ENCODE peak calls at places on chromosomes 3 and 15, in four cellular contexts. W, U, B and F are unnamed samples.

GRCh38 chr3:73601031-73601430 is 23.7 kb downstream of the PDZRN3 start:
- DNase-seq in W (no peak), U (no peak), B (no peak), F (no peak)

GRCh38 chr3:196174652-196175051 is 36.5 kb downstream of the ZDHHC19 start:
- DNase-seq in W (no peak), U (no peak), B (no peak), F (no peak)

GRCh38 chr3:68295457-68295856 is 636.9 kb downstream of the TAFA4 start:
- DNase-seq in W (no peak), U (no peak), B (no peak), F (no peak)

GRCh38 chr3:124832782-124833709 is 54.1 kb downstream of the ITGB5 start:
- DNase-seq in W (no peak), U (no peak), B (no peak), F (no peak)

GRCh38 chr3:9732080-9732752 is 681 bp downstream of the BRPF1 start:
- DNase-seq in W (peak; percentile 69), U (peak; percentile 38), B (peak; percentile 27), F (peak; percentile 24)

GRCh38 chr3:61683409-61684261 is 122.3 kb downstream of the PTPRG start:
- DNase-seq in W (no peak), U (no peak), B (no peak), F (no peak)

GRCh38 chr15:70826634-70827033 is 27.3 kb downstream of the LARP6 start:
- DNase-seq in W (peak; percentile 90), U (no peak), B (peak; percentile 36), F (no peak)

GRCh38 chr15:63381301-63382192 is at the start of gene CA12:
- DNase-seq in W (no peak), U (peak; percentile 70), B (peak; percentile 74), F (peak; percentile 23)

GRCh38 chr15:31840849-31841476 is 189.4 kb upstream of the CHRNA7 start:
- DNase-seq in W (no peak), U (no peak), B (no peak), F (no peak)

GRCh38 chr15:65409284-65409631 is 13.5 kb downstream of the IGDCC4 start:
- DNase-seq in W (no peak), U (no peak), B (no peak), F (no peak)

GRCh38 chr15:78810377-78811123 is 714 bp downstream of the ADAMTS7 start:
- DNase-seq in W (peak; percentile 77), U (peak; percentile 74), B (peak; percentile 27), F (no peak)

GRCh38 chr15:59741274-59741906 is 52.3 kb upstream of the BNIP2 start:
- DNase-seq in W (no peak), U (peak; percentile 55), B (no peak), F (no peak)

GRCh38 chr15:28956491-28956890 is 70.7 kb downstream of the APBA2 start:
- DNase-seq in W (no peak), U (no peak), B (no peak), F (no peak)

GRCh38 chr3:129035360-129036233 is 25.0 kb upstream of the GP9 start:
- DNase-seq in W (no peak), U (no peak), B (no peak), F (no peak)

GRCh38 chr15:25947336-25948080 is 84.4 kb upstream of the ATP10A start:
- DNase-seq in W (no peak), U (peak; percentile 70), B (peak; percentile 13), F (no peak)

GRCh38 chr3:192130534-192131132 is 596.7 kb downstream of the FGF12 start:
- DNase-seq in W (no peak), U (peak; percentile 56), B (peak; percentile 59), F (no peak)

GRCh38 chr3:16841906-16842709 is 42.6 kb upstream of the PLCL2 start:
- DNase-seq in W (peak; percentile 76), U (no peak), B (peak; percentile 61), F (peak; percentile 68)

DNA sequence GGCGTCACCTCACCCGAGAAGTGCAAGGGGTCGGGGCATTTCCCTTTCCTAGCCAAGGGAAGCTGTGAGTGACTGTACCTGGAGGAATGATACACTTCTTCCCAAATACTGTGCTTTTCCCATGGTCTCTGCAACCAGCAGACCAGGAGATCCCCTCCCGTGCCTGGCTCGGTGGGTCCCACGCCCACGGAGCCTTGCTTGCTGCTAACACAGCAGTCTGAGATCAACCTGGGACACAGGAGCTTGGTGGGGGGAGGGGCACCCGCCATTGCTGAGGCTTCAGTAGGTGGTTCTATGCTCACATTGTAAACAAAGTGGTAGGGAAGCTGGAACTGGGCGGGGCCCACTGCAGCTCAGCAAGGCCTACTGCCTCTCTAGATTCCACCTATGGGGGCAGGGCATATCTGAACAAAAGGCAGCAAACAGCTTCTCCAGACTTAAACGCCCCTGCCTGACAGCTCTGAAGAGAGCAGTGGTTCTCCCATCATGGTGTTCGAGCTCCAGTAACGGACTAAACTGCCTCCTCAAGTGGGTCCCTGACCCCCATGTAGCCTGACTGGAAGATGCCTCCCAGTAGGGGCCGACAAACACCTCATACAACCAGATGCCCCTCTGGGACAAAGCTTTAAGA is 31.4 kb upstream of the ABHD5 start:
- DNase-seq in W (no peak), U (no peak), B (no peak), F (no peak)
- H3K4me1 ChIP-seq in W (no peaks in the 10 kb centered on the region), U (no peaks in the 10 kb centered on the region), B (no peaks in the 10 kb centered on the region), F (peaks cover 3% of the 10 kb centered on the region)

DNA sequence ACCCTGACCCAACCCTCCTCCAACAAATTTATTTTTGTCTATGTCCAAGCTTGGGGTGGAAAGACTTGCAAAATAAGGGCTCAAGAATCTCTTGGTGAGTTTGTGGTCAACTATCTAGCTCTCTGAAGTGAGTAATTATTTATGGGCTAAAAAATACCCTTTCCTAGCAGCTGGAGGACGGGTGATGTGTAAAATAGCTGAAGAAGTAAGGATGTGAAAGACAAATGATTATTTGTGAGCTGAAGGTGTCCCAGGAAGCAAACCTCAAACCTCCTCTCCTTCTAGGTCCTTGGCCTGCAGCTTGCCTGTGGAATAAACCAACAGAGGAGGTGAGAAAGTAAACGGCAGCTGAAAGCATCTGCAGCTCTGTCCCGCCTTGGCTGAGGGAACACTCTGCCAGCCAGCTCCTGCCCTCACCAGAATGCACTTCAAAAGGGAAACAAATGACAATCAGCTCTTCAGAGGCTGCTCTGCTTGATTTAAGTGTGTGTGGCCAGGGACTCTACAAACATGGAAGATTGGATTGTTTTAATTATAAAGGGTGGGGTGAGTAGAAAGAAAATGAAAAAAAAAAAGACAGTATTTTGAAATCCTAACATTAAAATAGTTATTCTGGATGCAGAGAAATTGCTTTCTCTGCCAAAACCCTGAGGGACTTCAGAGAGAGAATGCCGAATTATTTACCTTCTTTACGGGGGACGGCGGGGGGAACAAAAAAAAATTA is 60.3 kb downstream of the TM4SF4 start:
- DNase-seq in W (no peak), U (no peak), B (no peak), F (no peak)
- H3K27ac ChIP-seq in W (peak overlapping the region; percentile 82), U (no peak overlapping the region), B (no peak overlapping the region), F (no peak overlapping the region)

DNA sequence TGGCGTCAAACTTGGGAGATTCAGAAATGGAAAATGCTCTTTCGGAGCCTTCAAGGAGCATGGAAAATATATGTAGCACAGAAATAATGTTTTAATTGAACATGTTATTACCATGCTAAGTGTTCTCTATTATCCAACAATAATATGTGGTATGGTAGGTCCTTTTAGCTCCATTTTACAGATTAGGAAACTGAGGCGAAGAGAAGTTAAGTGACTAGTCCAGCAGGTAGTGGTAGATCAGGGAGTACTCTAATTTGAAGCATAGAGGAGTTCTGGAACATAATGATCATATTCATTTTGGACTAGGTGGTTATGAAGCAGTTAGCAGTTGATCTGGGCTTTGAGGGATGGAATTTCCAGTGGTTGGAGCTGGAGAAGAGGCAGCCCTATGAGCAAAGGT is 1.1 kb downstream of the CMC1 start:
- DNase-seq in W (no peak), U (no peak), B (no peak), F (no peak)
- H3K4me1 ChIP-seq in W (peaks cover 5% of the 10 kb centered on the region), U (peaks cover 24% of the 10 kb centered on the region), B (peaks cover 31% of the 10 kb centered on the region), F (peaks cover 43% of the 10 kb centered on the region)

GRCh38 chr15:89099968-89100367 is 11.7 kb downstream of the ABHD2 start:
- DNase-seq in W (no peak), U (no peak), B (no peak), F (no peak)
- H3K27ac ChIP-seq in W (peak overlapping the region; percentile 96), U (no peak overlapping the region), B (no peak overlapping the region), F (no peak overlapping the region)

GRCh38 chr15:90345859-90346258 is 6.2 kb upstream of the ZNF774 start:
- DNase-seq in W (no peak), U (no peak), B (peak; percentile 22), F (no peak)
- H3K4me1 ChIP-seq in W (peaks cover 9% of the 10 kb centered on the region), U (no peaks in the 10 kb centered on the region), B (peaks cover 15% of the 10 kb centered on the region), F (peaks cover 7% of the 10 kb centered on the region)

GRCh38 chr3:190121061-190121765 is 516 bp upstream of the P3H2 start:
- DNase-seq in W (no peak), U (no peak), B (no peak), F (no peak)
- H3K27ac ChIP-seq in W (peak overlapping the region; percentile 92), U (no peak overlapping the region), B (no peak overlapping the region), F (no peak overlapping the region)